ENCODE peak calls at places on chromosomes 7 and 10, in four cellular contexts. G is IMR-90, F is A549, O is K562. H is an unnamed sample.

GRCh38 chr10:75400769-75401568 is 595 bp downstream of the ZNF503 start:
- DNase-seq in G (peak), F (peak), O (no peak), H (no peak)

GRCh38 chr10:110008518-110009339 is 945 bp downstream of the ADD3 start:
- DNase-seq in G (no peak), F (peak), O (peak), H (no peak)

GRCh38 chr10:6299234-6299633 is 96.5 kb downstream of the PFKFB3 start:
- DNase-seq in G (no peak), F (peak), O (peak), H (no peak)

GRCh38 chr10:11724938-11725776 is 17.0 kb upstream of the ECHDC3 start:
- DNase-seq in G (peak), F (peak), O (peak), H (peak)

GRCh38 chr10:88207121-88207546 is 343.7 kb downstream of the PTEN start:
- DNase-seq in G (no peak), F (no peak), O (no peak), H (no peak)

GRCh38 chr10:44731271-44731670 is 179.9 kb upstream of the TMEM72 start:
- DNase-seq in G (no peak), F (no peak), O (no peak), H (no peak)

GRCh38 chr10:18875480-18875879 is 173.1 kb upstream of the MALRD1 start:
- DNase-seq in G (peak), F (no peak), O (no peak), H (no peak)

GRCh38 chr10:129612481-129613109 is 145.6 kb downstream of the MGMT start:
- DNase-seq in G (no peak), F (no peak), O (no peak), H (no peak)

GRCh38 chr10:31118561-31118960 is 86.9 kb upstream of the ZNF438 start:
- DNase-seq in G (peak), F (no peak), O (no peak), H (no peak)

GRCh38 chr7:139523988-139524815 is 717 bp downstream of the CLEC2L start:
- DNase-seq in G (no peak), F (no peak), O (no peak), H (no peak)

GRCh38 chr7:46772740-46773139 is 809.2 kb downstream of the TNS3 start:
- DNase-seq in G (no peak), F (no peak), O (no peak), H (no peak)

DNA sequence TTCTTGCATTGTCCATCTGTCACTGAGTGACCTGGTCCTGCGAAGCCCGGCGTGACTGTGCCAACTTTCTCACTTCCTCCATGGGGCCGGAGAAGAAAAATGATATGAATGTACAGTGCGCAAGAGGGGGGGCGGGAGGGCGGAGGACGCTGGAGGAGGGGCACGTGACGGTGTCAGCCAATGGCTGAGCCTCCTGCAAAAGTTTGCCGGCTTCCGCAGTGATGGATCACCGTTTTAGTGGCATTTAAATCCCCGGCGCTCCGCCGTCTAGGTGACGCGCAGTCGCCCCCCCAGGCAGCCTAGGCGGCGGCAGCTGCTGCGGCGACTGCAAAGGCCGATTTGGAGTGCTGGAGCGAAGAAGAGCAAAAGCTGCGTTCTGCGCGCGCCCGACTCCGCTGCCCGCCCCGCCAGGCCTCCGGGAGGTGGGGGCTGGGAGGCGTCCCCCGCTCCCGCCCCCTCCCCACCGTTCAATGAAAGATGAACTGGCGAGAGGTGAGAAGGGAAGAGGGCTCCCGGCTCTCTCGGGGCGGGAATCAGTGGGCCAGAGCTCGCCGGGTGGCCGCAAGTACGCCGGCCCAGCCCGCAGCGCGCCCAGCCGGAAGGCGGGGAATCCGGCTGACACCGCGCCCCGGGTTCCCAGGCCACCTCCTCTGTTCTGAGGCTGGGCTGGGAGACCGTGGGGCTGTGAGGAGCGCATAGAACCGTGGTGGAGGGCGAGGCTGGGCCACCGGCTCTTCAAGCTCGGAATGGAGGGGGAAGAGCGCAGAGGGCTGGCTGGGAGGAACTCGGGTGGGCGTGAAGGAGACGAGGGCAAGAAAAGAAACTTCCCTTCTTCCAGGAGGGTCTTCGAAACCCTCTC is at the start of gene HOXA1:
- DNase-seq in G (peak), F (peak), O (peak), H (peak)
- TF ChIP-seq ELK1 in G (no peak), F (no peak), O (no peak), H (no peak)

DNA sequence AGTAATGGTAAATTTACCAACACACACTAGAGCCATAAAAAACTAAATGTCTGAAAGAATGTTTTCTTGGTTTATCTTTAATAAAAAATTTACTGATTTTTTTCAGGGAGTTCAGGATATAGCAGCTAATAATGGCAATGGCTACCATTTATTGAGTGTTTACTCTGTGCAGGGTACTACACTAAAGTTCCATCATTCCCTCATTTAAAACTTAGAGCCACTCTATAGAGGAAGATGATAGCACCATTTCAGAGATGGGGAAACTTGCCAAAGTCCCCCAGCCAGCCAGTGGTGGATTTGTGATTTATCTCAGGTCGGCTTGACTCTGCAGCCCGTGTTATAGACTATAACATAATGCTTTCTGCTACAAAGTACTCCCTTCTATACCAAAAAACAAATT is 86.6 kb downstream of the LSMEM1 start:
- DNase-seq in G (no peak), F (no peak), O (no peak), H (no peak)
- H3K4me3 ChIP-seq in G (no peak), F (no peak), O (no peak), H (no peak)

DNA sequence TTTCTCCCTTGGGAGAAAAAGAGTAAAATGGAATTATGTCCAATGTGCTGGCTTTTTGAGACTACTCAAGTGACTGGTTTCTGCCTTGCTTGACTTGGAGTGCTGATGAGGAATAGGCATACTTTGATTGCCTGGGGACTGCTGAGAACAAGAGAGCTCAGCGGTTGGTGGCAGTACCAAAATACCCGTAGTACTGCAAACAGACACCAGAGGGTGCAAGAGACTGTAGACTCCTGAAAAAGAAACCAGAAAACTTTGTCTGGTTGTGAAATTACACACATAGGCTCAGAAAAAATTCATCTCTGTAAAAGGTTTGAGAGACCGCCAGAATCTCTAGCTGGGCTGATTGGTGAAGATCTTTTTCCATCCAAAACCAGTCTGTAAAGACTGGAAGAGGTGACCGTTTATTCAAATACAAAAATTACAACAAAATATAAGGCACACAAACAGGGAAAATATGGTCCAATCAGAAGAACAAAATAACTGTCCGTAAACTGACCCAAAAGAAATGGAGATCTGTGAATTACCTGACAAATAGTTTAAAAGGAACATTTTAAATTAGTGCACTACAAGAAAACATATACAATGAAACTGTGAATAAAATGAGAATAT is 18.5 kb downstream of the BICC1 start:
- DNase-seq in G (peak), F (no peak), O (peak), H (peak)
- TF ChIP-seq ELK1 in G (no peak), F (no peak), O (no peak), H (no peak)

GRCh38 chr7:44080118-44080517 is 2.2 kb downstream of the POLM start:
- DNase-seq in G (no peak), F (no peak), O (no peak), H (no peak)

GRCh38 chr7:44079221-44080021 is 2.9 kb downstream of the POLM start:
- DNase-seq in G (no peak), F (no peak), O (no peak), H (no peak)

GRCh38 chr7:44082541-44083207 is 344 bp upstream of the POLM start:
- DNase-seq in G (peak), F (peak), O (peak), H (peak)

GRCh38 chr7:44081266-44081748 is 1.0 kb downstream of the POLM start:
- DNase-seq in G (no peak), F (no peak), O (peak), H (no peak)

DNA sequence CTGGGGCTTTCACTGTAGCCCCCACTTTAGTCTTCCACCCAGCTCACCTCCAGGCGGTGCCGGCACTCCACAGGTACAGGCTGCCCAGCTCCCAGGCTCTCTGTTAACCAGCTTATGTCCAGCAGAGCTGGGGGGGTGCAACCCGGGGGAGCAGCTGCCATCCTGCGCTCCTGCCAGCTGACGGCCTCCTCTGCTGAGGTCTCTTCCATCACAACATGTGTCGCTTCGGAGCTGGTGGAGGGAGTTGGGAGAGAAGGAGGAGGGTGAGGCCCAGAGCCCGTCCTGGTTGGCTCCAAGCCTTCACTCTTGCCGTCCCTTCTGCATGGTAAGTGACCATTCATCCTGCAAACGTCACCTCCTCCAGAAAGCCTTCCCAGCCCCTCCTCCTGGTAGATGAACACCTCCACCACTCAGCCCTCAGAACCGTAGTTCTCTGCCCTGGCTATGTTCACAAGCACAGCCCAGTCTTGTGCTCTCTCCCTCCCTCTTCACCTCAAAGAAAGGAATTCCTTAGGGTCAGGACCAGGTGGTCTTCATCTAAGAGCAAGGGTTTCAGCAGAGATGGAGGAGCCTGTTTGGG is 1.6 kb downstream of the POLM start:
- DNase-seq in G (no peak), F (no peak), O (no peak), H (no peak)
- H3K4me3 ChIP-seq in G (no peak), F (no peak), O (no peak), H (peak)

GRCh38 chr10:43264987-43265798 is 1.7 kb downstream of the RASGEF1A start:
- DNase-seq in G (no peak), F (no peak), O (no peak), H (no peak)
- TF ChIP-seq ELK1 in G (no peak), F (no peak), O (no peak), H (no peak)

GRCh38 chr10:103580422-103580821 is 86.9 kb downstream of the NEURL1 start:
- DNase-seq in G (no peak), F (no peak), O (peak), H (no peak)

GRCh38 chr10:103582331-103583123 is 89.0 kb downstream of the NEURL1 start:
- DNase-seq in G (no peak), F (no peak), O (peak), H (no peak)

GRCh38 chr10:103583871-103584215 is 90.3 kb downstream of the NEURL1 start:
- DNase-seq in G (no peak), F (no peak), O (no peak), H (no peak)

GRCh38 chr10:103580011-103580410 is 86.5 kb downstream of the NEURL1 start:
- DNase-seq in G (no peak), F (no peak), O (no peak), H (no peak)

GRCh38 chr10:103581499-103581898 is 88.0 kb downstream of the NEURL1 start:
- DNase-seq in G (no peak), F (no peak), O (no peak), H (no peak)
- H3K4me3 ChIP-seq in G (no peak), F (no peak), O (no peak), H (no peak)

GRCh38 chr7:20793686-20794394 is 7.2 kb upstream of the SP8 start:
- DNase-seq in G (no peak), F (no peak), O (peak), H (no peak)
- TF ChIP-seq ELK1 in G (no peak), F (no peak), O (no peak), H (no peak)

GRCh38 chr10:114518401-114519305 is 114.4 kb upstream of the AFAP1L2 start:
- DNase-seq in G (peak), F (peak), O (no peak), H (no peak)
- H3K4me3 ChIP-seq in G (no peak), F (no peak), O (no peak), H (no peak)

GRCh38 chr10:70673929-70674559 is 1.7 kb downstream of the ADAMTS14 start:
- DNase-seq in G (no peak), F (no peak), O (no peak), H (no peak)
- TF ChIP-seq ELK1 in G (no peak), F (no peak), O (no peak), H (no peak)